ENCODE peak calls at places on chromosome 7, in six cellular contexts. A is A549, S is adrenal gland, H is Panc1, N is psoas muscle, K is cardiac muscle cell. G is an unnamed sample. For H3K9me3, the result is how much of the 10 kb centered on the place peaks cover.

GRCh38 chr7:43921423-43921822 is 4.8 kb upstream of the UBE2D4 start:
- DNase-seq in A (no peak), S (peak), H (no peak), N (no peak), K (no peak), G (no peak)

GRCh38 chr7:85104432-85105205 is 82.2 kb downstream of the SEMA3D start:
- DNase-seq in A (no peak), S (no peak), H (no peak), N (no peak), K (peak), G (no peak)

GRCh38 chr7:33108591-33108930 is 643 bp downstream of the RP9 start:
- DNase-seq in A (peak), S (no peak), H (no peak), N (no peak), K (no peak), G (no peak)

GRCh38 chr7:137873524-137873923 is 26.8 kb upstream of the DGKI start:
- DNase-seq in A (no peak), S (no peak), H (no peak), N (no peak), K (peak), G (no peak)

GRCh38 chr7:138875794-138876193 is 77.8 kb upstream of the ATP6V0A4 start:
- DNase-seq in A (no peak), S (no peak), H (peak), N (no peak), K (peak), G (peak)

GRCh38 chr7:26440253-26440992 is 148.8 kb downstream of the SNX10 start:
- DNase-seq in A (no peak), S (no peak), H (no peak), N (no peak), K (no peak), G (no peak)

GRCh38 chr7:5396999-5397656 is 26.5 kb downstream of the TNRC18 start:
- DNase-seq in A (peak), S (peak), H (no peak), N (peak), K (peak), G (peak)

GRCh38 chr7:92723205-92723604 is 113.2 kb downstream of the CDK6 start:
- DNase-seq in A (no peak), S (no peak), H (no peak), N (no peak), K (peak), G (no peak)

GRCh38 chr7:148042935-148043334 is 547.6 kb upstream of the C7orf33 start:
- DNase-seq in A (no peak), S (no peak), H (no peak), N (no peak), K (no peak), G (no peak)

GRCh38 chr7:3636131-3636860 is 335.2 kb downstream of the SDK1 start:
- DNase-seq in A (no peak), S (no peak), H (no peak), N (no peak), K (no peak), G (no peak)

GRCh38 chr7:43467406-43467805 is 115.5 kb upstream of the STK17A start:
- DNase-seq in A (no peak), S (no peak), H (no peak), N (no peak), K (peak), G (no peak)

GRCh38 chr7:126702242-126703016 is 550.3 kb downstream of the GRM8 start:
- DNase-seq in A (no peak), S (no peak), H (no peak), N (no peak), K (peak), G (no peak)

GRCh38 chr7:149500910-149501309 is 3.3 kb upstream of the ZNF746 start:
- DNase-seq in A (no peak), S (no peak), H (no peak), N (no peak), K (peak), G (no peak)

GRCh38 chr7:101754432-101755159 is 62.8 kb upstream of the CUX1 start:
- DNase-seq in A (peak), S (peak), H (no peak), N (no peak), K (peak), G (no peak)

GRCh38 chr7:78400038-78400437 is 601.5 kb downstream of the PHTF2 start:
- DNase-seq in A (no peak), S (no peak), H (no peak), N (no peak), K (no peak), G (no peak)

GRCh38 chr7:153392726-153393125 is 633.2 kb downstream of the ACTR3B start:
- DNase-seq in A (no peak), S (no peak), H (no peak), N (no peak), K (no peak), G (no peak)
- H3K9me3 ChIP-seq in A (under half), S (under half), H (under half), N (under half), K (under half), G (under half)

GRCh38 chr7:136016649-136017395 is 39.7 kb upstream of the MTPN start:
- DNase-seq in A (no peak), S (no peak), H (no peak), N (no peak), K (no peak), G (no peak)
- H3K9me3 ChIP-seq in A (under half), S (under half), H (under half), N (under half), K (under half), G (under half)

DNA sequence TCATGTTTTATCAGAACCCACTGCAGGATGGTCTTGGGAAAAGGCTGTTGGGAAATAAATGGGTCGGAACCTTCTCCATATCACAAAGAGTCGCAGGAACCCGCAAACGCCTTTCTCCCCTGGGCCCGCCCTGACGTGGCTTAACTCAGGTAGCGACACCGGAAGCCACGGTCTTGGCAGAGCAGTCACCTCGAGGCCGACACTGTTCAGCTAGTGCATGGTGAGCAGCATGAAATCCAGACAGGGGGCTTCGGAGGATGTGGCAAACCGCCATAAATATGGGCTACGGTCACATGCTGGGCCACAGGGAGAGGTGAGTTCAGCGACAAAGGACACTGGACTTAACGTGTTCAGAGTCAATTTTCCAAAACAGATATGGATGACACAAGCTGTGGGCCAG is 421.9 kb downstream of the PTPRN2 start:
- DNase-seq in A (no peak), S (no peak), H (no peak), N (no peak), K (no peak), G (no peak)
- H3K9me3 ChIP-seq in A (under half), S (under half), H (under half), N (under half), K (under half), G (half or more)

GRCh38 chr7:158194365-158194900 is 393.2 kb downstream of the PTPRN2 start:
- DNase-seq in A (no peak), S (no peak), H (no peak), N (no peak), K (no peak), G (no peak)
- H3K9me3 ChIP-seq in A (under half), S (under half), H (under half), N (under half), K (under half), G (half or more)

GRCh38 chr7:157973971-157974677 is 613.5 kb downstream of the PTPRN2 start:
- DNase-seq in A (no peak), S (no peak), H (no peak), N (no peak), K (no peak), G (no peak)
- H3K9me3 ChIP-seq in A (under half), S (under half), H (under half), N (under half), K (under half), G (half or more)